ENCODE peak calls at places on chromosome 9, in seven cellular contexts. Q, S, X, G, P, T and W are unnamed samples. For H3K4me1, the result is how much of the 10 kb centered on the place peaks cover.

GRCh38 chr9:20728493-20729220 is 44.6 kb downstream of the FOCAD start:
- DNase-seq in Q (no peak), S (no peak), X (peak), G (no peak), P (no peak), T (no peak), W (no peak)

GRCh38 chr9:108786756-108787663 is 68.8 kb downstream of the ACTL7B start:
- DNase-seq in Q (peak), S (no peak), X (peak), G (no peak), P (no peak), T (no peak), W (no peak)

GRCh38 chr9:18979367-18979766 is 53.6 kb downstream of the SAXO1 start:
- DNase-seq in Q (no peak), S (no peak), X (peak), G (no peak), P (no peak), T (no peak), W (no peak)

GRCh38 chr9:104843644-104844226 is 79.8 kb downstream of the NIPSNAP3B start:
- DNase-seq in Q (no peak), S (no peak), X (no peak), G (no peak), P (no peak), T (no peak), W (no peak)

GRCh38 chr9:84297162-84297821 is 43.3 kb downstream of the SLC28A3 start:
- DNase-seq in Q (no peak), S (no peak), X (peak), G (no peak), P (no peak), T (no peak), W (no peak)

GRCh38 chr9:14245901-14246525 is 67.9 kb downstream of the NFIB start:
- DNase-seq in Q (peak), S (no peak), X (peak), G (no peak), P (no peak), T (no peak), W (no peak)

GRCh38 chr9:133282454-133283238 is 7.6 kb upstream of the ABO start:
- DNase-seq in Q (no peak), S (no peak), X (no peak), G (no peak), P (no peak), T (no peak), W (no peak)

GRCh38 chr9:35529156-35529823 is 39.4 kb downstream of the RUSC2 start:
- DNase-seq in Q (no peak), S (no peak), X (no peak), G (no peak), P (no peak), T (no peak), W (no peak)

GRCh38 chr9:975740-976257 is 656 bp upstream of the DMRT3 start:
- DNase-seq in Q (no peak), S (no peak), X (no peak), G (no peak), P (no peak), T (no peak), W (no peak)

GRCh38 chr9:87581513-87581912 is 83.8 kb downstream of the DAPK1 start:
- DNase-seq in Q (no peak), S (no peak), X (peak), G (no peak), P (no peak), T (no peak), W (no peak)

GRCh38 chr9:92640398-92641091 is 29.4 kb downstream of the IPPK start:
- DNase-seq in Q (no peak), S (no peak), X (no peak), G (no peak), P (no peak), T (no peak), W (no peak)

GRCh38 chr9:133972041-133972970 is 19.8 kb downstream of the VAV2 start:
- DNase-seq in Q (peak), S (no peak), X (no peak), G (peak), P (no peak), T (no peak), W (peak)

GRCh38 chr9:36488322-36488838 is 84.3 kb upstream of the MELK start:
- DNase-seq in Q (no peak), S (no peak), X (no peak), G (no peak), P (no peak), T (no peak), W (no peak)

GRCh38 chr9:38467404-38467803 is 43.1 kb upstream of the IGFBPL1 start:
- DNase-seq in Q (no peak), S (no peak), X (no peak), G (no peak), P (no peak), T (no peak), W (no peak)

GRCh38 chr9:111161015-111161415 is 122.7 kb upstream of the LPAR1 start:
- DNase-seq in Q (no peak), S (no peak), X (peak), G (no peak), P (no peak), T (no peak), W (no peak)

GRCh38 chr9:85543196-85543595 is 198.6 kb downstream of the AGTPBP1 start:
- DNase-seq in Q (no peak), S (no peak), X (no peak), G (no peak), P (no peak), T (no peak), W (no peak)

GRCh38 chr9:133661846-133662636 is 25.9 kb downstream of the DBH start:
- DNase-seq in Q (no peak), S (no peak), X (no peak), G (peak), P (no peak), T (no peak), W (no peak)

GRCh38 chr9:126162611-126163381 is 163.8 kb upstream of the MVB12B start:
- DNase-seq in Q (no peak), S (peak), X (no peak), G (no peak), P (no peak), T (no peak), W (no peak)

GRCh38 chr9:37141015-37141414 is 20.6 kb downstream of the ZCCHC7 start:
- DNase-seq in Q (no peak), S (no peak), X (no peak), G (no peak), P (no peak), T (no peak), W (no peak)

GRCh38 chr9:36802171-36802920 is 229.7 kb downstream of the MELK start:
- DNase-seq in Q (no peak), S (no peak), X (peak), G (no peak), P (no peak), T (no peak), W (no peak)

GRCh38 chr9:134136117-134136996 is 475 bp downstream of the WDR5 start:
- DNase-seq in Q (no peak), S (no peak), X (peak), G (peak), P (no peak), T (no peak), W (no peak)

GRCh38 chr9:97059661-97060060 is 20.7 kb upstream of the CTSV start:
- DNase-seq in Q (peak), S (no peak), X (no peak), G (no peak), P (no peak), T (no peak), W (no peak)

GRCh38 chr9:23841304-23841703 is 15.3 kb upstream of the ELAVL2 start:
- DNase-seq in Q (no peak), S (no peak), X (no peak), G (no peak), P (no peak), T (no peak), W (no peak)

GRCh38 chr9:89178162-89179120 is at the start of gene SHC3:
- DNase-seq in Q (no peak), S (no peak), X (peak), G (peak), P (no peak), T (no peak), W (peak)

GRCh38 chr9:107881625-107882300 is 392.2 kb upstream of the KLF4 start:
- DNase-seq in Q (no peak), S (no peak), X (peak), G (no peak), P (no peak), T (no peak), W (no peak)

GRCh38 chr9:132591244-132591643 is 8.8 kb downstream of the BARHL1 start:
- DNase-seq in Q (no peak), S (no peak), X (no peak), G (no peak), P (no peak), T (no peak), W (no peak)

GRCh38 chr9:114156658-114157421 is 1.5 kb downstream of the COL27A1 start:
- DNase-seq in Q (no peak), S (peak), X (peak), G (peak), P (no peak), T (no peak), W (peak)

GRCh38 chr9:114155967-114156294 is 594 bp downstream of the COL27A1 start:
- DNase-seq in Q (no peak), S (no peak), X (no peak), G (peak), P (no peak), T (no peak), W (no peak)

GRCh38 chr9:114157516-114158176 is 2.3 kb downstream of the COL27A1 start:
- DNase-seq in Q (no peak), S (no peak), X (no peak), G (no peak), P (no peak), T (no peak), W (no peak)

GRCh38 chr9:114155263-114155966 is at the start of gene COL27A1:
- DNase-seq in Q (no peak), S (peak), X (peak), G (peak), P (peak), T (no peak), W (peak)

GRCh38 chr9:114156311-114156657 is 947 bp downstream of the COL27A1 start:
- DNase-seq in Q (no peak), S (peak), X (no peak), G (no peak), P (no peak), T (no peak), W (no peak)
- H3K4me3 ChIP-seq in Q (no peak), S (peak), X (peak), G (peak), P (peak), T (peak), W (peak)

DNA sequence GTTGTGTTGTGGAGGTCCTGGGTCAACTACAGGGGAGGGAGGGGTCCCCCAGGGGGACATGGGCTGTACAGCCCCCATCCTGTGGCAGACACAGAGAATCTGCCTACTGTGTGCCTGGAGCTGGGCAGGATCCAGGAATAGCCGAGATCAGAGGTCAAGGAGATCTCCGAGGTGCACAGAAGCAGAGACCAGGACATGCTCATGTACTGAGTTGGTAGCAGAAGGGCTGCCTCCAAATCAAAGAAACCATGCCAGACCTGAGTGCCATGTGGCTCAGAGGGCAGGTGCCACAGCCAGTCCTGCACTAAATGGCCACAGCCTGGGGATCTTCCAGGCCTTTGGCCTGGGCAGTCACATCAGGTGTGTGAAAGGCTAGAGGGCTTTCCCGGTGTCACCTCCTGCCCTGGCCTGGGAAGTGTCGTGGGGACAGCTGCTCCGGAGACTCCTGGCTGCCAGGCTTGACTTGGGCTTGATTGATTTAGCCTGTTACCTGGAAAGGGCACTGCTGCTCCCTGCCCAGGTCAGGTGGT is 27.8 kb downstream of the GSN start:
- DNase-seq in Q (no peak), S (no peak), X (no peak), G (no peak), P (no peak), T (no peak), W (no peak)
- H3K27ac ChIP-seq in Q (no peak), S (peak), X (peak), G (no peak), P (no peak), T (peak), W (peak)

GRCh38 chr9:121339437-121339836 is 30.6 kb downstream of the STOM start:
- DNase-seq in Q (no peak), S (no peak), X (no peak), G (no peak), P (no peak), T (no peak), W (no peak)

GRCh38 chr9:121344062-121344696 is 25.9 kb downstream of the STOM start:
- DNase-seq in Q (no peak), S (no peak), X (no peak), G (no peak), P (no peak), T (no peak), W (no peak)

GRCh38 chr9:121336705-121337104 is 33.3 kb downstream of the STOM start:
- DNase-seq in Q (no peak), S (no peak), X (no peak), G (no peak), P (no peak), T (no peak), W (no peak)

GRCh38 chr9:121345070-121345469 is 25.0 kb downstream of the STOM start:
- DNase-seq in Q (no peak), S (no peak), X (no peak), G (no peak), P (no peak), T (no peak), W (no peak)

GRCh38 chr9:121340676-121341392 is 29.2 kb downstream of the STOM start:
- DNase-seq in Q (peak), S (no peak), X (no peak), G (no peak), P (no peak), T (no peak), W (no peak)
- H3K4me1 ChIP-seq in Q (under half), S (under half), X (under half), G (under half), P (under half), T (under half), W (under half)

GRCh38 chr9:127580371-127580770 is 31.7 kb upstream of the STXBP1 start:
- DNase-seq in Q (no peak), S (no peak), X (no peak), G (peak), P (no peak), T (no peak), W (no peak)
- H3K4me3 ChIP-seq in Q (no peak), S (no peak), X (no peak), G (no peak), P (no peak), T (no peak), W (no peak)

GRCh38 chr9:99142275-99142674 is 37.4 kb downstream of the TGFBR1 start:
- DNase-seq in Q (no peak), S (no peak), X (no peak), G (no peak), P (no peak), T (no peak), W (no peak)
- H3K27ac ChIP-seq in Q (no peak), S (no peak), X (no peak), G (no peak), P (no peak), T (no peak), W (no peak)

DNA sequence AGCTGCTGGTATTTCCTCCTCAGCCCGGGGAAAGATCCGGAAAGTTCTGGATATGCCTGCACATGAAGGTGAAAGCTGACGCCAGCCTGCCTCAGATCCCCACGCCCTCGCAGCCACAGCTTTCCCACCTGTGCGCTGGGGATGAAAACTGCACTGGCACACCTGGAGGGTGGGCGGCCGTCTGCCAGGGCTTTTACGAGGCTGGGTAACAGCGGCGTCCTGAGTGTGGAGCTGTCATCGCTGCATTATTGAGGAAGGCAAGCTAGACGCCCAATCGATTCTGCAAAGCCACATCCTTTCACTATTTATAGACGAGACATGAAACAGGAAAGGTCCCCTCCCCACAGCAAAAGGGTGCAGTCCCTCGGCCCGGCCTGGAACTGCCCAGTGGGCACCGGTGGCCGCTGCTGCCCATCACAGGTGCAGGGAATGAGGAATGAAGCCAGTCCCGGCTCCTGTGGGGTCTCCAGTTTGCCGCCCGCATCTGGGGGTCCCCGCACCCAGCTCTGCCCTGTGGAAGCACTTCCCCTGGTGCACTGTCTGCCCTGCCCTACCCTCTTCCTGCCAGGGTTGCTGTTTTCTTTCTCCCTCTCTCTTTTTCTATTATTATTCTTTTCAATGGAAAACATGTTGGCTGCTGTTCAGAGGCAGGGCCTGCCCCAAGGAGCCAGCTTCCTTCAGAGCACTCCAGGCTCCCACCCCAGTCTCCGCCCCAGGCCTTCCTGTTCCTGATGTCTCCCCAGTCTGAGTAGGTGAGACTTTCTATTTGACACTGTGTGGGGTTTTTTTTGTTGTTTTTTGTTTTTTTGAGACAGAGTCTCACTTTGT is 7.0 kb downstream of the NOTCH1 start:
- DNase-seq in Q (no peak), S (no peak), X (peak), G (no peak), P (peak), T (no peak), W (peak)
- H3K4me1 ChIP-seq in Q (under half), S (half or more), X (under half), G (under half), P (half or more), T (half or more), W (half or more)

GRCh38 chr9:9100070-9100469 is 1300.5 kb upstream of the DMAC1 start:
- DNase-seq in Q (no peak), S (no peak), X (no peak), G (no peak), P (no peak), T (no peak), W (no peak)
- H3K4me3 ChIP-seq in Q (no peak), S (no peak), X (no peak), G (no peak), P (no peak), T (no peak), W (no peak)